ENCODE peak calls at places on chromosome X, in eight cellular contexts. One of them, this sample, is unnamed. For H3K4me1, the result is how much of the 10 kb centered on the place peaks cover.

GRCh38 chrX:68710870-68711576 is 63.6 kb downstream of the STARD8 start:
- DNase-seq in left lung: no peak
- DNase-seq in heart right ventricle: no peak
- DNase-seq in CD8-positive, alpha-beta T cell: no peak
- DNase-seq in cardiac muscle cell: peak
- DNase-seq in effector memory CD4-positive, alpha-beta T cell: no peak
- DNase-seq in HCT116: peak
- DNase-seq in SJSA1: no peak
- DNase-seq in this sample: peak

GRCh38 chrX:133412246-133412645 is 3.0 kb downstream of the GPC4 start:
- DNase-seq in effector memory CD4-positive, alpha-beta T cell: no peak
- DNase-seq in CD8-positive, alpha-beta T cell: no peak
- DNase-seq in left lung: no peak
- DNase-seq in heart right ventricle: no peak
- DNase-seq in HCT116: no peak
- DNase-seq in cardiac muscle cell: no peak
- DNase-seq in SJSA1: peak
- DNase-seq in this sample: no peak

GRCh38 chrX:101347859-101348451 is 587 bp downstream of the TIMM8A start:
- DNase-seq in CD8-positive, alpha-beta T cell: no peak
- DNase-seq in effector memory CD4-positive, alpha-beta T cell: no peak
- DNase-seq in heart right ventricle: peak
- DNase-seq in left lung: no peak
- DNase-seq in cardiac muscle cell: no peak
- DNase-seq in SJSA1: peak
- DNase-seq in HCT116: no peak
- DNase-seq in this sample: no peak

GRCh38 chrX:48576108-48576507 is 1.8 kb downstream of the RBM3 start:
- DNase-seq in HCT116: no peak
- DNase-seq in CD8-positive, alpha-beta T cell: no peak
- DNase-seq in SJSA1: no peak
- DNase-seq in heart right ventricle: no peak
- DNase-seq in cardiac muscle cell: no peak
- DNase-seq in left lung: no peak
- DNase-seq in effector memory CD4-positive, alpha-beta T cell: no peak
- DNase-seq in this sample: no peak

GRCh38 chrX:125436855-125437254 is 117.2 kb downstream of the TEX13C start:
- DNase-seq in SJSA1: no peak
- DNase-seq in effector memory CD4-positive, alpha-beta T cell: no peak
- DNase-seq in CD8-positive, alpha-beta T cell: no peak
- DNase-seq in cardiac muscle cell: peak
- DNase-seq in left lung: no peak
- DNase-seq in heart right ventricle: no peak
- DNase-seq in HCT116: no peak
- DNase-seq in this sample: no peak

GRCh38 chrX:16671005-16671404 is 21.0 kb downstream of the S100G start:
- DNase-seq in HCT116: peak
- DNase-seq in SJSA1: peak
- DNase-seq in left lung: no peak
- DNase-seq in effector memory CD4-positive, alpha-beta T cell: no peak
- DNase-seq in heart right ventricle: no peak
- DNase-seq in cardiac muscle cell: peak
- DNase-seq in CD8-positive, alpha-beta T cell: peak
- DNase-seq in this sample: peak

GRCh38 chrX:155880586-155881157 is 473 bp upstream of the VAMP7 start:
- DNase-seq in effector memory CD4-positive, alpha-beta T cell: no peak
- DNase-seq in HCT116: no peak
- DNase-seq in heart right ventricle: no peak
- DNase-seq in SJSA1: no peak
- DNase-seq in CD8-positive, alpha-beta T cell: no peak
- DNase-seq in left lung: no peak
- DNase-seq in cardiac muscle cell: peak
- DNase-seq in this sample: no peak

GRCh38 chrX:119753639-119754257 is 4.6 kb upstream of the SOWAHD start:
- DNase-seq in heart right ventricle: no peak
- DNase-seq in left lung: no peak
- DNase-seq in cardiac muscle cell: peak
- DNase-seq in SJSA1: no peak
- DNase-seq in HCT116: peak
- DNase-seq in CD8-positive, alpha-beta T cell: peak
- DNase-seq in effector memory CD4-positive, alpha-beta T cell: peak
- DNase-seq in this sample: no peak

GRCh38 chrX:132333351-132333750 is 114.1 kb upstream of the RAP2C start:
- DNase-seq in effector memory CD4-positive, alpha-beta T cell: no peak
- DNase-seq in HCT116: no peak
- DNase-seq in left lung: no peak
- DNase-seq in CD8-positive, alpha-beta T cell: no peak
- DNase-seq in SJSA1: no peak
- DNase-seq in heart right ventricle: no peak
- DNase-seq in cardiac muscle cell: no peak
- DNase-seq in this sample: no peak

GRCh38 chrX:47831788-47832187 is 4.9 kb upstream of the ZNF81 start:
- DNase-seq in left lung: no peak
- DNase-seq in cardiac muscle cell: peak
- DNase-seq in effector memory CD4-positive, alpha-beta T cell: peak
- DNase-seq in HCT116: peak
- DNase-seq in CD8-positive, alpha-beta T cell: peak
- DNase-seq in heart right ventricle: peak
- DNase-seq in SJSA1: peak
- DNase-seq in this sample: peak

GRCh38 chrX:149259241-149259640 is 245.9 kb downstream of the IDS start:
- DNase-seq in effector memory CD4-positive, alpha-beta T cell: no peak
- DNase-seq in left lung: no peak
- DNase-seq in HCT116: no peak
- DNase-seq in cardiac muscle cell: no peak
- DNase-seq in SJSA1: no peak
- DNase-seq in heart right ventricle: no peak
- DNase-seq in CD8-positive, alpha-beta T cell: no peak
- DNase-seq in this sample: no peak

GRCh38 chrX:10507876-10508275 is 112.5 kb downstream of the MID1 start:
- DNase-seq in heart right ventricle: no peak
- DNase-seq in cardiac muscle cell: no peak
- DNase-seq in CD8-positive, alpha-beta T cell: no peak
- DNase-seq in left lung: no peak
- DNase-seq in HCT116: no peak
- DNase-seq in SJSA1: peak
- DNase-seq in effector memory CD4-positive, alpha-beta T cell: no peak
- DNase-seq in this sample: no peak

GRCh38 chrX:141375011-141375730 is 132.9 kb upstream of the SPANXC start:
- DNase-seq in effector memory CD4-positive, alpha-beta T cell: no peak
- DNase-seq in SJSA1: no peak
- DNase-seq in CD8-positive, alpha-beta T cell: no peak
- DNase-seq in heart right ventricle: no peak
- DNase-seq in left lung: no peak
- DNase-seq in cardiac muscle cell: peak
- DNase-seq in HCT116: no peak
- DNase-seq in this sample: no peak

GRCh38 chrX:19904778-19905367 is 17.5 kb upstream of the SH3KBP1 start:
- DNase-seq in heart right ventricle: peak
- DNase-seq in left lung: no peak
- DNase-seq in HCT116: peak
- DNase-seq in cardiac muscle cell: peak
- DNase-seq in effector memory CD4-positive, alpha-beta T cell: no peak
- DNase-seq in CD8-positive, alpha-beta T cell: peak
- DNase-seq in SJSA1: peak
- DNase-seq in this sample: no peak

GRCh38 chrX:56745019-56745418 is 16.0 kb downstream of the NBDY start:
- DNase-seq in CD8-positive, alpha-beta T cell: no peak
- DNase-seq in heart right ventricle: no peak
- DNase-seq in left lung: no peak
- DNase-seq in effector memory CD4-positive, alpha-beta T cell: no peak
- DNase-seq in HCT116: peak
- DNase-seq in SJSA1: no peak
- DNase-seq in cardiac muscle cell: no peak
- DNase-seq in this sample: no peak

GRCh38 chrX:110536788-110537187 is 178.1 kb downstream of the RTL9 start:
- DNase-seq in HCT116: no peak
- DNase-seq in left lung: no peak
- DNase-seq in heart right ventricle: no peak
- DNase-seq in SJSA1: no peak
- DNase-seq in effector memory CD4-positive, alpha-beta T cell: no peak
- DNase-seq in cardiac muscle cell: no peak
- DNase-seq in CD8-positive, alpha-beta T cell: no peak
- DNase-seq in this sample: no peak

GRCh38 chrX:110532527-110532926 is 173.9 kb downstream of the RTL9 start:
- DNase-seq in heart right ventricle: peak
- DNase-seq in cardiac muscle cell: no peak
- DNase-seq in SJSA1: no peak
- DNase-seq in effector memory CD4-positive, alpha-beta T cell: no peak
- DNase-seq in CD8-positive, alpha-beta T cell: no peak
- DNase-seq in HCT116: no peak
- DNase-seq in left lung: no peak
- DNase-seq in this sample: no peak

GRCh38 chrX:110531873-110532272 is 173.2 kb downstream of the RTL9 start:
- DNase-seq in SJSA1: no peak
- DNase-seq in effector memory CD4-positive, alpha-beta T cell: no peak
- DNase-seq in heart right ventricle: peak
- DNase-seq in HCT116: no peak
- DNase-seq in cardiac muscle cell: no peak
- DNase-seq in CD8-positive, alpha-beta T cell: no peak
- DNase-seq in left lung: no peak
- DNase-seq in this sample: no peak
- H3K27ac ChIP-seq in SJSA1: no peak
- H3K27ac ChIP-seq in effector memory CD4-positive, alpha-beta T cell: no peak
- H3K27ac ChIP-seq in heart right ventricle: no peak
- H3K27ac ChIP-seq in HCT116: no peak
- H3K27ac ChIP-seq in cardiac muscle cell: no peak
- H3K27ac ChIP-seq in CD8-positive, alpha-beta T cell: no peak
- H3K27ac ChIP-seq in left lung: no peak
- H3K27ac ChIP-seq in this sample: no peak

DNA sequence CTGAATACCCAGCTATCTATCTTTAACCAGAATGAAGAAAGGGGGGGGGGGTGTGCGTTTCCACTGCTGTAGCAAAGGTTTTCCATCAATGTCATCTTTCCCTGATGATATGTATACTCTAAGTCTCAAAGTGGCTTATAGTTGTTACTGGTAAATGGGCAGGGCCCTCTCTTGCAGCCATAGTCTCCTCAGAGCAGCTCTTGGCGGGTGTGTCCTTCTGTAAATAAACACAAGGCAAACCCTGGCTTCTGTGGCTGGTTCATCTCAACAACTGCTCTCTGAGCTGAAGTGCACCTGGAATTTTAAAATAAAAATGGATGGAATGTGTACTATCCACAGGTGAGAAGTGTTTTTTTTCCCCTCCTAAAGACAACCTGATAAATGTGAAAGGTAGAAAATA is 57.5 kb upstream of the SCML1 start:
- DNase-seq in cardiac muscle cell: no peak
- DNase-seq in heart right ventricle: no peak
- DNase-seq in left lung: no peak
- DNase-seq in HCT116: no peak
- DNase-seq in SJSA1: peak
- DNase-seq in CD8-positive, alpha-beta T cell: no peak
- DNase-seq in effector memory CD4-positive, alpha-beta T cell: no peak
- DNase-seq in this sample: no peak
- H3K4me1 ChIP-seq in cardiac muscle cell: under half
- H3K4me1 ChIP-seq in heart right ventricle: under half
- H3K4me1 ChIP-seq in left lung: under half
- H3K4me1 ChIP-seq in HCT116: under half
- H3K4me1 ChIP-seq in SJSA1: under half
- H3K4me1 ChIP-seq in CD8-positive, alpha-beta T cell: under half
- H3K4me1 ChIP-seq in effector memory CD4-positive, alpha-beta T cell: under half
- H3K4me1 ChIP-seq in this sample: under half

GRCh38 chrX:154483325-154483724 is 3.1 kb downstream of the UBL4A start:
- DNase-seq in cardiac muscle cell: no peak
- DNase-seq in HCT116: no peak
- DNase-seq in SJSA1: no peak
- DNase-seq in CD8-positive, alpha-beta T cell: no peak
- DNase-seq in heart right ventricle: no peak
- DNase-seq in left lung: no peak
- DNase-seq in effector memory CD4-positive, alpha-beta T cell: no peak
- DNase-seq in this sample: no peak

GRCh38 chrX:154486052-154486395 is 391 bp downstream of the UBL4A start:
- DNase-seq in HCT116: no peak
- DNase-seq in heart right ventricle: peak
- DNase-seq in left lung: no peak
- DNase-seq in effector memory CD4-positive, alpha-beta T cell: peak
- DNase-seq in cardiac muscle cell: peak
- DNase-seq in SJSA1: peak
- DNase-seq in CD8-positive, alpha-beta T cell: peak
- DNase-seq in this sample: peak

GRCh38 chrX:154484255-154485149 is 1.9 kb downstream of the UBL4A start:
- DNase-seq in SJSA1: no peak
- DNase-seq in heart right ventricle: no peak
- DNase-seq in HCT116: no peak
- DNase-seq in cardiac muscle cell: no peak
- DNase-seq in effector memory CD4-positive, alpha-beta T cell: no peak
- DNase-seq in CD8-positive, alpha-beta T cell: no peak
- DNase-seq in left lung: no peak
- DNase-seq in this sample: peak

GRCh38 chrX:154486396-154487207 is at the start of gene UBL4A:
- DNase-seq in CD8-positive, alpha-beta T cell: peak
- DNase-seq in cardiac muscle cell: peak
- DNase-seq in heart right ventricle: peak
- DNase-seq in HCT116: peak
- DNase-seq in SJSA1: peak
- DNase-seq in left lung: peak
- DNase-seq in effector memory CD4-positive, alpha-beta T cell: peak
- DNase-seq in this sample: peak

DNA sequence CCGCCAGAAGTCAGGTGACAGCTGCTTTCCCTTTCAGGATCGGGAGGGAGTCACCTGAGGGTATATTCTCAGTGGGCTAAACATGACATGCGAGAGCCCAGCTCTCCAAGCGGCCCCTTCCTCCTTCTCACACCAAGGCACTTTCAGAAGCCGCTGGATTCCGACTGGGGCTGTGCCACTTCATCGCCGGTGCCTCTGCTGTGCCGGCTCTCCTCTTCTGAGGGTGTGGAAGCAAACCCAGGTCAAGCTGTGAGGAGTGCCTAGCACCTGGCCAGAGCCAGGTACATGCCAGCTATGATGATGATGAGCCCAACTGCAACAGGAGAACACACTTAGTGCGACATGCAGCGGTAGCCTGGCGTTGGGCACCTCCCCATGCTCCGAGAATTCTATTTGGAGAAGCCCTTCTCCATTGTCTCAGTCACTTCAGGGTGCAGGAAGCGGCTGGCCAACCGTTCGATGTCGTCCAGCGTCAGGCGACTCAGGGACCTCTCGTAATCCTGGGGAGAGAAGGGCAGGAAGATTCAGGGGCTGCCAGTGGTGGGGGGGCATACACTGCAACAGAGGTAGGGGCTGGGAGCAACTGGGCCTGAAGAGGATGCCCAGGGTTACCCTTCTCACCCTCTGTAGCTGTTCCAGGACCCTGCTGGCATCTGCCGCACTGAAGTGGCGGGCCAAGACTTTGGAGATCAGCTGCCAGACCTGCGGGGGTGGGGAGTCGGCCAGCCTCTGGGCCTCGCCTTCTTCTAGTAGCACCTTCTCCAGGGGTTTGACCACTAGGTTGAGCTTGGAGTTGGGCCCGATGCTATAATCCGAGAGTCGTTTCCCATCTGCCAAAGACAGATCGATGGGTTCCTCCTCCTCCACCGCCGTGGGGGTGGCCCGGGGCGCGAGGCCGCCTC is 1.0 kb downstream of the UBL4A start:
- DNase-seq in cardiac muscle cell: no peak
- DNase-seq in CD8-positive, alpha-beta T cell: no peak
- DNase-seq in left lung: no peak
- DNase-seq in heart right ventricle: no peak
- DNase-seq in HCT116: no peak
- DNase-seq in effector memory CD4-positive, alpha-beta T cell: no peak
- DNase-seq in SJSA1: no peak
- DNase-seq in this sample: peak
- H3K27ac ChIP-seq in cardiac muscle cell: no peak
- H3K27ac ChIP-seq in CD8-positive, alpha-beta T cell: peak
- H3K27ac ChIP-seq in left lung: peak
- H3K27ac ChIP-seq in heart right ventricle: peak
- H3K27ac ChIP-seq in HCT116: peak
- H3K27ac ChIP-seq in effector memory CD4-positive, alpha-beta T cell: peak
- H3K27ac ChIP-seq in SJSA1: no peak
- H3K27ac ChIP-seq in this sample: peak

GRCh38 chrX:38879631-38880220 is 78.5 kb downstream of the MID1IP1 start:
- DNase-seq in HCT116: no peak
- DNase-seq in left lung: no peak
- DNase-seq in effector memory CD4-positive, alpha-beta T cell: no peak
- DNase-seq in heart right ventricle: peak
- DNase-seq in cardiac muscle cell: no peak
- DNase-seq in SJSA1: no peak
- DNase-seq in CD8-positive, alpha-beta T cell: no peak
- DNase-seq in this sample: peak
- H3K4me1 ChIP-seq in HCT116: under half
- H3K4me1 ChIP-seq in left lung: under half
- H3K4me1 ChIP-seq in effector memory CD4-positive, alpha-beta T cell: under half
- H3K4me1 ChIP-seq in heart right ventricle: under half
- H3K4me1 ChIP-seq in cardiac muscle cell: under half
- H3K4me1 ChIP-seq in SJSA1: under half
- H3K4me1 ChIP-seq in CD8-positive, alpha-beta T cell: under half
- H3K4me1 ChIP-seq in this sample: under half